ENCODE peak calls at places on chromosomes 1 and 21, in seven cellular contexts. One of them, this sample, is unnamed.

GRCh38 chr1:245201827-245202226 is 47.0 kb downstream of the KIF26B start:
- DNase-seq in globus pallidus: no peak
- DNase-seq in H9: no peak
- DNase-seq in Jurkat, Clone E6-1: no peak
- DNase-seq in NCI-H345: no peak
- DNase-seq in CD4-positive, alpha-beta memory T cell: no peak
- DNase-seq in cardiac muscle cell: no peak
- DNase-seq in this sample: no peak

GRCh38 chr1:154445040-154445472 is 39.9 kb downstream of the IL6R start:
- DNase-seq in globus pallidus: no peak
- DNase-seq in H9: no peak
- DNase-seq in Jurkat, Clone E6-1: peak; percentile 19
- DNase-seq in NCI-H345: no peak
- DNase-seq in CD4-positive, alpha-beta memory T cell: no peak
- DNase-seq in cardiac muscle cell: no peak
- DNase-seq in this sample: no peak

GRCh38 chr1:172824199-172824598 is 165.3 kb downstream of the FASLG start:
- DNase-seq in globus pallidus: no peak
- DNase-seq in H9: no peak
- DNase-seq in Jurkat, Clone E6-1: no peak
- DNase-seq in NCI-H345: no peak
- DNase-seq in CD4-positive, alpha-beta memory T cell: no peak
- DNase-seq in cardiac muscle cell: no peak
- DNase-seq in this sample: no peak

GRCh38 chr21:46150073-46150472 is 5.3 kb downstream of the FTCD start:
- DNase-seq in globus pallidus: no peak
- DNase-seq in H9: peak; percentile 35
- DNase-seq in Jurkat, Clone E6-1: no peak
- DNase-seq in NCI-H345: no peak
- DNase-seq in CD4-positive, alpha-beta memory T cell: no peak
- DNase-seq in cardiac muscle cell: no peak
- DNase-seq in this sample: no peak

GRCh38 chr1:67572594-67573221 is 112.3 kb upstream of the GADD45A start:
- DNase-seq in globus pallidus: no peak
- DNase-seq in H9: no peak
- DNase-seq in Jurkat, Clone E6-1: no peak
- DNase-seq in NCI-H345: peak; percentile 11
- DNase-seq in CD4-positive, alpha-beta memory T cell: no peak
- DNase-seq in cardiac muscle cell: no peak
- DNase-seq in this sample: no peak

GRCh38 chr1:19329188-19329587 is 17.1 kb downstream of the SLC66A1 start:
- DNase-seq in globus pallidus: no peak
- DNase-seq in H9: no peak
- DNase-seq in Jurkat, Clone E6-1: no peak
- DNase-seq in NCI-H345: no peak
- DNase-seq in CD4-positive, alpha-beta memory T cell: no peak
- DNase-seq in cardiac muscle cell: no peak
- DNase-seq in this sample: no peak

GRCh38 chr1:230379928-230380327 is 46.2 kb downstream of the PGBD5 start:
- DNase-seq in globus pallidus: no peak
- DNase-seq in H9: no peak
- DNase-seq in Jurkat, Clone E6-1: no peak
- DNase-seq in NCI-H345: no peak
- DNase-seq in CD4-positive, alpha-beta memory T cell: no peak
- DNase-seq in cardiac muscle cell: no peak
- DNase-seq in this sample: no peak

GRCh38 chr1:115251340-115251748 is 86.7 kb downstream of the NGF start:
- DNase-seq in globus pallidus: no peak
- DNase-seq in H9: no peak
- DNase-seq in Jurkat, Clone E6-1: no peak
- DNase-seq in NCI-H345: no peak
- DNase-seq in CD4-positive, alpha-beta memory T cell: no peak
- DNase-seq in cardiac muscle cell: no peak
- DNase-seq in this sample: no peak

GRCh38 chr1:64743954-64744491 is 852 bp upstream of the RAVER2 start:
- DNase-seq in globus pallidus: no peak
- DNase-seq in H9: no peak
- DNase-seq in Jurkat, Clone E6-1: no peak
- DNase-seq in NCI-H345: peak; percentile 45
- DNase-seq in CD4-positive, alpha-beta memory T cell: no peak
- DNase-seq in cardiac muscle cell: no peak
- DNase-seq in this sample: no peak

GRCh38 chr1:3312894-3313578 is 141.4 kb upstream of the ARHGEF16 start:
- DNase-seq in globus pallidus: peak; percentile 49
- DNase-seq in H9: peak; percentile 77
- DNase-seq in Jurkat, Clone E6-1: no peak
- DNase-seq in NCI-H345: no peak
- DNase-seq in CD4-positive, alpha-beta memory T cell: no peak
- DNase-seq in cardiac muscle cell: peak; percentile 75
- DNase-seq in this sample: peak; percentile 95

GRCh38 chr1:9891207-9891606 is 18.9 kb downstream of the CTNNBIP1 start:
- DNase-seq in globus pallidus: no peak
- DNase-seq in H9: no peak
- DNase-seq in Jurkat, Clone E6-1: no peak
- DNase-seq in NCI-H345: peak; percentile 50
- DNase-seq in CD4-positive, alpha-beta memory T cell: no peak
- DNase-seq in cardiac muscle cell: no peak
- DNase-seq in this sample: no peak

GRCh38 chr1:154603317-154603716 is 4.7 kb downstream of the ADAR start:
- DNase-seq in globus pallidus: no peak
- DNase-seq in H9: no peak
- DNase-seq in Jurkat, Clone E6-1: no peak
- DNase-seq in NCI-H345: no peak
- DNase-seq in CD4-positive, alpha-beta memory T cell: no peak
- DNase-seq in cardiac muscle cell: no peak
- DNase-seq in this sample: no peak